ENCODE peak calls at places on chromosomes 5 and 9, in five cellular contexts. C is transverse colon, P is H1, G is uterus, Q is spleen. Y is an unnamed sample.

GRCh38 chr5:173055983-173056782 is at the start of gene CREBRF:
- DNase-seq in C (peak), P (peak), G (peak), Q (peak), Y (peak)

GRCh38 chr5:72611111-72611724 is 104.0 kb upstream of the ZNF366 start:
- DNase-seq in C (peak), P (peak), G (peak), Q (peak), Y (peak)

GRCh38 chr5:143016777-143017374 is 246.7 kb downstream of the ARHGAP26 start:
- DNase-seq in C (peak), P (no peak), G (peak), Q (no peak), Y (peak)

GRCh38 chr5:135251099-135251498 is 147.9 kb downstream of the MACROH2A1 start:
- DNase-seq in C (no peak), P (peak), G (peak), Q (peak), Y (no peak)

GRCh38 chr9:101376117-101376866 is 8.5 kb downstream of the BAAT start:
- DNase-seq in C (no peak), P (no peak), G (peak), Q (no peak), Y (peak)

GRCh38 chr5:112848116-112848811 is 12.8 kb upstream of the SRP19 start:
- DNase-seq in C (no peak), P (no peak), G (no peak), Q (no peak), Y (peak)

GRCh38 chr9:91436841-91437240 is 13.2 kb upstream of the NFIL3 start:
- DNase-seq in C (no peak), P (no peak), G (no peak), Q (no peak), Y (no peak)

GRCh38 chr5:116773926-116774325 is 199.3 kb upstream of the SEMA6A start:
- DNase-seq in C (no peak), P (peak), G (no peak), Q (no peak), Y (no peak)

GRCh38 chr5:14190194-14191164 is 47.3 kb downstream of the TRIO start:
- DNase-seq in C (no peak), P (no peak), G (peak), Q (no peak), Y (peak)

GRCh38 chr9:136268318-136268717 is 22.7 kb upstream of the QSOX2 start:
- DNase-seq in C (no peak), P (no peak), G (no peak), Q (no peak), Y (no peak)

GRCh38 chr5:158998911-158999705 is 100.6 kb downstream of the EBF1 start:
- DNase-seq in C (no peak), P (no peak), G (no peak), Q (no peak), Y (no peak)

GRCh38 chr5:23001120-23001519 is 148.0 kb upstream of the CDH12 start:
- DNase-seq in C (no peak), P (no peak), G (no peak), Q (no peak), Y (no peak)

GRCh38 chr5:141094481-141095262 is at the start of gene PCDHB2:
- DNase-seq in C (no peak), P (peak), G (no peak), Q (no peak), Y (no peak)

GRCh38 chr9:34651876-34652602 is at the start of gene IL11RA:
- DNase-seq in C (peak), P (peak), G (peak), Q (peak), Y (peak)

GRCh38 chr9:114047717-114048116 is 30.4 kb downstream of the AMBP start:
- DNase-seq in C (no peak), P (peak), G (no peak), Q (no peak), Y (peak)

GRCh38 chr9:75615284-75615683 is 275.2 kb upstream of the PCSK5 start:
- DNase-seq in C (no peak), P (no peak), G (no peak), Q (no peak), Y (no peak)

GRCh38 chr5:36875051-36875788 is 1.3 kb upstream of the NIPBL start:
- DNase-seq in C (peak), P (no peak), G (peak), Q (peak), Y (peak)

GRCh38 chr9:63817622-63818518 is 1467.1 kb downstream of the FOXD4L5 start:
- DNase-seq in C (peak), P (peak), G (peak), Q (peak), Y (peak)

GRCh38 chr5:139689631-139690384 is 41.7 kb downstream of the CXXC5 start:
- DNase-seq in C (peak), P (no peak), G (no peak), Q (peak), Y (no peak)

GRCh38 chr5:3237276-3237868 is 358.3 kb upstream of the IRX1 start:
- DNase-seq in C (no peak), P (no peak), G (no peak), Q (no peak), Y (no peak)

GRCh38 chr5:122844136-122844915 is 1.1 kb upstream of the SNX24 start:
- DNase-seq in C (peak), P (no peak), G (peak), Q (no peak), Y (peak)

GRCh38 chr5:71887680-71888079 is 168.6 kb downstream of the CARTPT start:
- DNase-seq in C (no peak), P (no peak), G (no peak), Q (no peak), Y (peak)

GRCh38 chr9:125999504-125999881 is 252.3 kb downstream of the PBX3 start:
- DNase-seq in C (no peak), P (no peak), G (no peak), Q (no peak), Y (no peak)

GRCh38 chr5:141330299-141331080 is at the start of gene PCDHGA1:
- DNase-seq in C (no peak), P (no peak), G (no peak), Q (no peak), Y (peak)

GRCh38 chr9:1096155-1096964 is 46.2 kb downstream of the DMRT2 start:
- DNase-seq in C (no peak), P (no peak), G (no peak), Q (no peak), Y (no peak)

GRCh38 chr5:133998807-133999206 is 6.0 kb downstream of the VDAC1 start:
- DNase-seq in C (no peak), P (no peak), G (no peak), Q (no peak), Y (peak)

GRCh38 chr5:134001938-134002731 is 2.6 kb downstream of the VDAC1 start:
- DNase-seq in C (no peak), P (no peak), G (no peak), Q (peak), Y (no peak)

GRCh38 chr5:134000696-134001453 is 3.9 kb downstream of the VDAC1 start:
- DNase-seq in C (no peak), P (no peak), G (no peak), Q (peak), Y (no peak)

GRCh38 chr5:134003064-134003956 is 1.5 kb downstream of the VDAC1 start:
- DNase-seq in C (no peak), P (no peak), G (no peak), Q (peak), Y (no peak)

GRCh38 chr5:134000116-134000515 is 4.7 kb downstream of the VDAC1 start:
- DNase-seq in C (no peak), P (no peak), G (no peak), Q (peak), Y (no peak)
- TF ChIP-seq POLR2A in C (no peak), P (no peak), G (no peak), Q (no peak), Y (no peak)

DNA sequence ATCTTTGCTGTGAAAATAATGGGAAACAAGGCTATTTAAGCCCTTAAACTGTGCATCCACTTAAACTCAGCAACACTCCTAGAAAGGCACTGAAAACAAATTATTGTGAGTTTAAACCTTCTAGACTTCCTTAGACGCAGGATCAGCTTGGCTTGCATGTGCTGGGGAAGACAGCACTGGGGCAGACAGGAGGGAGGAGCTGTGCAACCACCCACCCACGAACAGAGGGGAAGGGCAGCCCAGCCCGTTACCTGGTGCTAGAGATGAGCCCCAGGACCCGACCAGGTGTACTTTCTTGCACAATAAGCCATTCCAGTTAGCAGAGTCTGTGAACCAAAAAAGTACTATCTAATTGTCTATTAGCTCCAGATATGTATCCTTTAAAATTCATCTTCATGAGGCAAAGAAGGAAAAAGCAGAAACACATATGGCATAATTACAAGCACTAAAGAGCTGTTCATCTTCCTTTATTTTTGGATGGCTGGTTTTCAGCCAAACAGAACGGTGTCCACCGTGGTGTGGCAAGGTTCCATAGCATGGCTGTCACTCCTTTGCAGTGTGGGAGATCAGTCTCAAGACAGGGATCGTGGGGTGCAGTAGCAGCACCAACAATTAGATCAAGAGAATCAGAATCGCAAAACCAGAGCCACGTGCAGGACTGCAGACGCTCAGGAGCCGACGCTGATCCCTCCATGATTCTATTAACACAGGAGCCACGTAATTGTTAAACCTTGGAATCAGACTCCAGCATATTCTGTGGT is 79.6 kb downstream of the SEMA4D start:
- DNase-seq in C (no peak), P (no peak), G (no peak), Q (peak), Y (no peak)
- TF ChIP-seq POLR2A in C (no peak), P (no peak), G (no peak), Q (no peak), Y (no peak)

GRCh38 chr5:110913221-110913620 is 158.3 kb upstream of the TSLP start:
- DNase-seq in C (no peak), P (no peak), G (no peak), Q (no peak), Y (no peak)
- TF ChIP-seq POLR2A in C (no peak), P (no peak), G (no peak), Q (no peak), Y (no peak)

GRCh38 chr5:154860123-154860522 is 1.7 kb downstream of the CNOT8 start:
- DNase-seq in C (peak), P (no peak), G (no peak), Q (no peak), Y (peak)

GRCh38 chr5:154858251-154858971 is at the start of gene CNOT8:
- DNase-seq in C (peak), P (peak), G (peak), Q (peak), Y (peak)

GRCh38 chr5:154858972-154859950 is 834 bp downstream of the CNOT8 start:
- DNase-seq in C (no peak), P (no peak), G (no peak), Q (no peak), Y (no peak)

GRCh38 chr5:154857091-154857533 is 1.3 kb upstream of the CNOT8 start:
- DNase-seq in C (peak), P (no peak), G (no peak), Q (no peak), Y (no peak)

DNA sequence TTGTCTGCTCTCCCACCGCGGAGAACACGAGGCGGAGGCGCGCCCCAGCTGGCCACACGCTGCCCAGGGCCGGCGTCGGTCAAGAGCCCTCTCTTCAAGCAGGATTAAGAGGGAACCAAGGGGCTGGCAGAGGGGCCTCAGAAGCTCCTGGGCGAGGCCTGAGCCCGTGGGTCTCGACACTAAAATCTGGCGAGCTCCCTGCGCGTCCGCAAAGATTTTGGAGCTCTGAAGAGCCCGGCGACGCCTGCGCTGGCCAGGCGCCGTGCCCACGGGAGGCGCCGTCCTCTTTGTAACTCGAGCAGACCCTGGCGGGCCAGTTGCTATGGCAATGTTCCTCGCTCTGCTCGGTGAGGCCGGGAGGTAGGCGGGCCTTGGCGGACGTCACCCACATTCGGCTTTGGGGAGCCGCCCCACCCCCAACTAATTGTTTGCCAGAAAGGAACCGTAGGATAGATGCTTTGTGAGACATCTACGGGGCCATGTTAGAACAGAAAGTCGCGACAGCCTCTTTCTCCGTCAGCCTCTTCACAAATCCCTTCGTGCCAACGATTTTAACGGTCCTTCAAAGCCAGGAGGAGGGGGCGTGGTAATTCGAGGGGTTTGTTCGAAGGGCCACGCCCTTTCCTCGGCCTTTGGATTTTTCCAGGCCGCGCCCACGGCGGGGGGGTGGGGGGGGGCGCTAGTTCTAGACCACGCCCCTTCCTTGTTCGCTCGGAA is 735 bp upstream of the CNOT8 start:
- DNase-seq in C (peak), P (peak), G (peak), Q (peak), Y (peak)
- TF ChIP-seq POLR2A in C (peak), P (peak), G (no peak), Q (peak), Y (peak)

DNA sequence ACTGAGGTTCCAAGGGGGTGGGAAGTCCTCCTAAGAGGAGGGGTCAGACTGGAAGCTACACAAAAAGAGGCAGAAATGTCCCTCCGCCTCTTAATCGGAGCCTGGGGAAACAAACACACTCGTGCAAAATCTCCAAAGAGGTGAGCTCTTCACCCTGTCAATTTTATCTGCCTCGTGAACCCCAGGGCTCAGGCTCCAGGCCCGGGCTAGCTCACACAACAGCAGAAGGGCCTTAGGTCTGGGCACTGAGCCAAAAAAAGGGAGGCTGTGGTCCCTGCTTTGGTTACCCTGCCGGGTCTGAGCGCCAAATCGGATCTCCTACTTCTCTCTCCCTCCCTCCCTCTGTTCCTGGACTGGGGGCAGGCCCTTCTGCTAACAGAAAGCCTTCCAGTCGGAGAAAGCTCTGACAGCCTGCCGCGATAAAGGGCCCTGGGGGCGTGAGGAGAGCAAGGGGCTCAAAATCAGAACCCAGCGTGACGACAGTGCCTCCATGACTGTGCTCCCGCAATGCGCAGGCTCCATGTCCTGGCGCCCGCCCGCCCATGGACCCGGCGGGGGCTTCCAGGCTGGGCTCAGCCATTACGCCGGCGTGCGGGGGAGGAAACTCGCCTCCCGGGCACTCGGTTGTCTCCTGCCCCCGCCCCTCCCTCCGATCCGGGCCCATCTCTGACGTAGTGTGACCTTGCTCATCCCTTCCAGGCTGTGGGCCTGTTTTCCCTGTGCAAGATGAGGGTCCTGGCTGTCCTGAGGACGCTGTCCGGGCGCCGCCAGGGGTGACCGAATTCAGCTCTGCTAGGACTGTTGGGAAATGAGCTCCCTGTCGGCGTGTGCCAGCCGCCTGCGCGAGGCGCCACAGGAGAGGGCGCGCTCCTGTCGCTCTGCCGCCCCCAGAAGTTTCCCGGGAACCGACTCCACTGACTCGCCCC is 865 bp upstream of the SLC22A4 start:
- DNase-seq in C (peak), P (peak), G (peak), Q (peak), Y (peak)
- TF ChIP-seq POLR2A in C (no peak), P (peak), G (peak), Q (no peak), Y (peak)

GRCh38 chr5:40678021-40678939 is 1.4 kb upstream of the PTGER4 start:
- DNase-seq in C (no peak), P (no peak), G (no peak), Q (no peak), Y (no peak)

GRCh38 chr5:40679998-40680681 is 425 bp downstream of the PTGER4 start:
- DNase-seq in C (peak), P (no peak), G (no peak), Q (peak), Y (peak)

GRCh38 chr5:40677456-40677855 is 2.3 kb upstream of the PTGER4 start:
- DNase-seq in C (no peak), P (no peak), G (no peak), Q (no peak), Y (no peak)

GRCh38 chr5:40680741-40681350 is 1.1 kb downstream of the PTGER4 start:
- DNase-seq in C (peak), P (peak), G (peak), Q (peak), Y (no peak)

DNA sequence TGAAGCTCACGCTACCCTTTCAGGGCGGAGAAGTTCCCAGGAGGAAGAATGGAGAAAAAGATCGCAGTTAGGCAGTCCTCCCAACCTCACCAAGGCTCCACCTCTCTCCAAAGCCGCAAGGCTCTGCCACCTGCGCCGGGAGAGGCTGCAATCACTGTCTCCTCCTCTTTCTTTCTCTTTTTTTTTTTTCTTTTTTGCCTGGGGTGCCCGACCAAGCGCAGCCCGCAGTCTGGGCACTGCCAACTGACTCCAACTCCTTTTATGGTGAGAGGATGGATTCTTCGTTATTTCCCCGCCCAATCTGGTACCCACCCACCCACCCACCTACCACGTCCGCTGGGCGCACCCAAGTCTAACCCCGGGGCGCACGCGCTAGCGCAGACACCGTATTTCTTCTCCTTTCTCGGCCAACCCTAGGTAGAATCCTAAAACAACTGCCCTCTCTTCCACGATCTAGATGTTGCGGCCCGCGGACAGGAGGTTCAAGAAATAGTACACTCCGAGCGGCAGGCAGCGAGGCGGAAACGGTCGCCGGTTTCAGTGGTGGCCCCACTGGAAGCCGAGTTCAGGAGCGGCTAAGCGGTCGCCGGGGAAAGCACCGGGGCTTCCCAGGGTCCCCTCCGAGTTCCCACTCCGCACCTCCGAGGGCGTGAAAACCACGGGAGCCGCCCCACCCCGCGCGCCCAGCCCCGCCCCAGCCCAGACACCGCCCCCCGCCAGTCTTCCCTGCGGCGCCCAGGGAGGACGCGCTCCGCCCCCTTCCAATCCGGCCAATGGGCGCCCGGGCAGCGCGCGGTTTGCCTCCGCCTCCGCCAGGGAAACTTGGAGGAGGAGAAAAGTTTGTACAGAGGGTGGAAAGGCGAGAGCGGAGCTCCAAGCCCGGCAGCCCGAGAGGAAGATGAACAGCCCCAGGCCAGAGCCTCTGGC is at the start of gene PTGER4:
- DNase-seq in C (peak), P (peak), G (peak), Q (peak), Y (peak)
- TF ChIP-seq POLR2A in C (peak), P (peak), G (peak), Q (peak), Y (peak)

GRCh38 chr5:176365663-176366574 is 632 bp downstream of the ARL10 start:
- DNase-seq in C (peak), P (peak), G (no peak), Q (peak), Y (no peak)
- TF ChIP-seq POLR2A in C (no peak), P (no peak), G (no peak), Q (no peak), Y (no peak)

DNA sequence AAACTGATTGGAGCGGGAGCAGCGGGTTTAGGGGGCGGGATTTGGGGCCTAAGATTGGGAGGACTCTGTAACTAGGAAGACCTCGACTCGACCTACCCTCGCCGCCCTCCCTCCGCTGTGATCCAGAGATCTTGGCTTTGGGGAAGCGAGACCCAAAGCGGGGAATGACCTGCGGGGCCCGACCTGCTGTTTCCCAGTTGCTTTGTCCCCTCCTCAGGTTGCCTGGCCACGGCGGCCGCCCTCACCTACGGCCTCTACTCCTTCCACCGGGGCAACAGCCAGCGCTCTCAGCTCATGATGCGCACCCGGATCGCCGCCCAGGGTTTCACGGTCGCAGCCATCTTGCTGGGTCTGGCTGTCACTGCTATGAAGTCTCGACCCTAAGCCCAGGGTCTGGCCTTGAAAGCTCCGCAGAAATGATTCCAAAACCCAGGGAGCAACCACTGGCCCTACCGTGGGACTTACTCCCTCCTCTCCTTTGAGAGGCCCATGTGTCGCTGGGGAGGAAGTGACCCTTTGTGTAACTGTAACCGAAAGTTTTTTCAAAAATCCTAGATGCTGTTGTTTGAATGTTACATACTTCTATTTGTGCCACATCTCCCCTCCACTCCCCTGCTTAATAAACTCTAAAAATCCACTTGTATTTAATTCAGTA is 690 bp downstream of the HIGD2A start:
- DNase-seq in C (no peak), P (no peak), G (no peak), Q (peak), Y (no peak)
- TF ChIP-seq POLR2A in C (peak), P (peak), G (peak), Q (peak), Y (peak)